ENCODE peak calls at places on chromosomes 5 and 9, in seven cellular contexts. One of them, this sample, is unnamed. For H3K4me1, the result is how much of the 10 kb centered on the place peaks cover.

GRCh38 chr9:98130576-98131228 is 11.7 kb upstream of the TRIM14 start:
- DNase-seq in Panc1: no peak
- DNase-seq in psoas muscle: no peak
- DNase-seq in endodermal cell: peak
- DNase-seq in right lobe of liver: no peak
- DNase-seq in astrocyte: no peak
- DNase-seq in foreskin keratinocyte: no peak
- DNase-seq in this sample: no peak

GRCh38 chr9:79255681-79256080 is 316.1 kb upstream of the TLE4 start:
- DNase-seq in psoas muscle: no peak
- DNase-seq in endodermal cell: no peak
- DNase-seq in Panc1: no peak
- DNase-seq in foreskin keratinocyte: no peak
- DNase-seq in astrocyte: peak
- DNase-seq in right lobe of liver: no peak
- DNase-seq in this sample: no peak

GRCh38 chr5:176541338-176542134 is 4.3 kb upstream of the RNF44 start:
- DNase-seq in astrocyte: no peak
- DNase-seq in Panc1: no peak
- DNase-seq in endodermal cell: peak
- DNase-seq in foreskin keratinocyte: peak
- DNase-seq in psoas muscle: peak
- DNase-seq in right lobe of liver: peak
- DNase-seq in this sample: peak

GRCh38 chr9:38074441-38074943 is 5.5 kb upstream of the SHB start:
- DNase-seq in psoas muscle: no peak
- DNase-seq in foreskin keratinocyte: no peak
- DNase-seq in endodermal cell: peak
- DNase-seq in right lobe of liver: no peak
- DNase-seq in astrocyte: peak
- DNase-seq in Panc1: no peak
- DNase-seq in this sample: no peak

GRCh38 chr9:131728961-131729360 is 10.9 kb downstream of the RAPGEF1 start:
- DNase-seq in psoas muscle: no peak
- DNase-seq in astrocyte: no peak
- DNase-seq in foreskin keratinocyte: no peak
- DNase-seq in right lobe of liver: no peak
- DNase-seq in endodermal cell: no peak
- DNase-seq in Panc1: no peak
- DNase-seq in this sample: peak

GRCh38 chr5:175288048-175288621 is 155.8 kb downstream of the DRD1 start:
- DNase-seq in right lobe of liver: no peak
- DNase-seq in psoas muscle: no peak
- DNase-seq in Panc1: no peak
- DNase-seq in endodermal cell: no peak
- DNase-seq in astrocyte: peak
- DNase-seq in foreskin keratinocyte: peak
- DNase-seq in this sample: no peak

GRCh38 chr5:93790401-93790800 is 49.0 kb upstream of the POU5F2 start:
- DNase-seq in psoas muscle: no peak
- DNase-seq in endodermal cell: no peak
- DNase-seq in right lobe of liver: no peak
- DNase-seq in foreskin keratinocyte: peak
- DNase-seq in Panc1: no peak
- DNase-seq in astrocyte: peak
- DNase-seq in this sample: no peak

GRCh38 chr9:27572918-27573698 is at the start of gene C9orf72:
- DNase-seq in psoas muscle: peak
- DNase-seq in foreskin keratinocyte: peak
- DNase-seq in endodermal cell: peak
- DNase-seq in astrocyte: peak
- DNase-seq in right lobe of liver: peak
- DNase-seq in Panc1: no peak
- DNase-seq in this sample: peak

GRCh38 chr9:95167998-95168397 is 149.5 kb downstream of the FANCC start:
- DNase-seq in right lobe of liver: no peak
- DNase-seq in foreskin keratinocyte: peak
- DNase-seq in endodermal cell: peak
- DNase-seq in astrocyte: peak
- DNase-seq in psoas muscle: no peak
- DNase-seq in Panc1: peak
- DNase-seq in this sample: peak

GRCh38 chr5:16809816-16810502 is 126.1 kb downstream of the MYO10 start:
- DNase-seq in astrocyte: peak
- DNase-seq in right lobe of liver: no peak
- DNase-seq in psoas muscle: no peak
- DNase-seq in Panc1: no peak
- DNase-seq in foreskin keratinocyte: no peak
- DNase-seq in endodermal cell: no peak
- DNase-seq in this sample: no peak

GRCh38 chr9:74379718-74380117 is 117.4 kb upstream of the RORB start:
- DNase-seq in astrocyte: peak
- DNase-seq in foreskin keratinocyte: peak
- DNase-seq in psoas muscle: no peak
- DNase-seq in endodermal cell: peak
- DNase-seq in Panc1: peak
- DNase-seq in right lobe of liver: peak
- DNase-seq in this sample: no peak

GRCh38 chr5:113218200-113218599 is 216.6 kb downstream of the TSSK1B start:
- DNase-seq in right lobe of liver: peak
- DNase-seq in foreskin keratinocyte: no peak
- DNase-seq in endodermal cell: peak
- DNase-seq in psoas muscle: no peak
- DNase-seq in astrocyte: no peak
- DNase-seq in Panc1: no peak
- DNase-seq in this sample: no peak

GRCh38 chr5:54217826-54218503 is 92.4 kb downstream of the ARL15 start:
- DNase-seq in astrocyte: peak
- DNase-seq in endodermal cell: peak
- DNase-seq in foreskin keratinocyte: peak
- DNase-seq in right lobe of liver: no peak
- DNase-seq in psoas muscle: no peak
- DNase-seq in Panc1: peak
- DNase-seq in this sample: no peak

GRCh38 chr5:109805472-109805871 is 115.7 kb downstream of the MAN2A1 start:
- DNase-seq in foreskin keratinocyte: no peak
- DNase-seq in Panc1: no peak
- DNase-seq in psoas muscle: no peak
- DNase-seq in right lobe of liver: no peak
- DNase-seq in astrocyte: no peak
- DNase-seq in endodermal cell: no peak
- DNase-seq in this sample: no peak

GRCh38 chr9:35675732-35676392 is 2.1 kb downstream of the CA9 start:
- DNase-seq in Panc1: no peak
- DNase-seq in psoas muscle: peak
- DNase-seq in right lobe of liver: no peak
- DNase-seq in endodermal cell: peak
- DNase-seq in foreskin keratinocyte: no peak
- DNase-seq in astrocyte: no peak
- DNase-seq in this sample: no peak

GRCh38 chr5:167573274-167574127 is 717.9 kb upstream of the WWC1 start:
- DNase-seq in foreskin keratinocyte: peak
- DNase-seq in psoas muscle: no peak
- DNase-seq in Panc1: no peak
- DNase-seq in right lobe of liver: no peak
- DNase-seq in astrocyte: peak
- DNase-seq in endodermal cell: peak
- DNase-seq in this sample: no peak
- H3K4me1 ChIP-seq in foreskin keratinocyte: under half
- H3K4me1 ChIP-seq in psoas muscle: under half
- H3K4me1 ChIP-seq in Panc1: under half
- H3K4me1 ChIP-seq in right lobe of liver: under half
- H3K4me1 ChIP-seq in astrocyte: under half
- H3K4me1 ChIP-seq in endodermal cell: under half
- H3K4me1 ChIP-seq in this sample: under half

DNA sequence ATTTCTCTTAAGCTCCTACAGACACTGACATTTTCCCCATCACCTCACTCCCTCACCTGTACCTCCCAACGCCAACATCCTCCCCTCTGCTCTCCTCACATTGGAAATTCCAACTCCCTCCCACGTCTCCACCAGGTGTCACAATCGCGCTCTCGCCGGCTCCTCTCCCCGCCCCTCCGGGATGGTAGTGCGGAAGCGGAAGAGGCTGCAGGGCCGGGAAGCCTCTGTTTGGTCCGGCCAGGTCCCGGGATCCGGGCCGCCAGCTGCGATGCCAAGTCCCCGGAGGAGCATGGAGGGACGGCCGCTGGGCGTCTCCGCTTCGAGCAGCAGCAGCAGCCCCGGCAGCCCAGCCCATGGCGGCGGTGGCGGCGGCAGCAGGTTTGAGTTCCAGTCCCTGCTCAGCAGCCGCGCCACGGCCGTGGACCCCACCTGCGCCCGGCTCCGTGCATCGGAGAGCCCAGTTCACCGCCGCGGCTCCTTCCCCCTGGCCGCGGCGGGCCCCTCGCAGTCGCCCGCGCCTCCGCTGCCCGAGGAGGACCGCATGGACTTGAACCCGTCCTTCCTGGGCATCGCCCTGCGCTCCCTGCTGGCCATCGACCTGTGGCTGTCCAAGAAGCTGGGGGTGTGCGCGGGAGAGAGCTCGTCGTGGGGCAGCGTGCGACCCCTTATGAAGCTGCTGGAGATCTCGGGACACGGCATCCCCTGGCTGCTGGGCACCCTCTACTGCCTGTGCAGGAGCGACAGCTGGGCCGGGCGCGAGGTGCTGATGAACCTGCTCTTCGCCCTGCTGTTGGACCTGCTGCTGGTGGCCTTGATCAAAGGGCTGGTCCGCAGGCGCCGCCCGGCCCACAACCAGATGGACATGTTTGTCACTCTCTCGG is at the start of gene PLPP6:
- DNase-seq in right lobe of liver: peak
- DNase-seq in psoas muscle: peak
- DNase-seq in endodermal cell: peak
- DNase-seq in Panc1: no peak
- DNase-seq in astrocyte: peak
- DNase-seq in foreskin keratinocyte: peak
- DNase-seq in this sample: peak
- H3K27ac ChIP-seq in right lobe of liver: peak
- H3K27ac ChIP-seq in psoas muscle: peak
- H3K27ac ChIP-seq in endodermal cell: no peak
- H3K27ac ChIP-seq in Panc1: no peak
- H3K27ac ChIP-seq in astrocyte: peak
- H3K27ac ChIP-seq in foreskin keratinocyte: no peak
- H3K27ac ChIP-seq in this sample: peak

GRCh38 chr9:105114956-105115728 is 129.3 kb upstream of the SLC44A1 start:
- DNase-seq in psoas muscle: peak
- DNase-seq in Panc1: no peak
- DNase-seq in foreskin keratinocyte: no peak
- DNase-seq in astrocyte: peak
- DNase-seq in endodermal cell: no peak
- DNase-seq in right lobe of liver: peak
- DNase-seq in this sample: no peak

GRCh38 chr9:105118646-105119045 is 125.8 kb upstream of the SLC44A1 start:
- DNase-seq in astrocyte: peak
- DNase-seq in foreskin keratinocyte: peak
- DNase-seq in right lobe of liver: no peak
- DNase-seq in Panc1: no peak
- DNase-seq in endodermal cell: no peak
- DNase-seq in psoas muscle: no peak
- DNase-seq in this sample: no peak

GRCh38 chr9:105116047-105116868 is 128.2 kb upstream of the SLC44A1 start:
- DNase-seq in Panc1: no peak
- DNase-seq in astrocyte: no peak
- DNase-seq in psoas muscle: peak
- DNase-seq in right lobe of liver: peak
- DNase-seq in foreskin keratinocyte: peak
- DNase-seq in endodermal cell: peak
- DNase-seq in this sample: no peak

GRCh38 chr9:105117111-105117682 is 127.3 kb upstream of the SLC44A1 start:
- DNase-seq in endodermal cell: peak
- DNase-seq in right lobe of liver: no peak
- DNase-seq in astrocyte: no peak
- DNase-seq in psoas muscle: no peak
- DNase-seq in Panc1: no peak
- DNase-seq in foreskin keratinocyte: no peak
- DNase-seq in this sample: no peak

DNA sequence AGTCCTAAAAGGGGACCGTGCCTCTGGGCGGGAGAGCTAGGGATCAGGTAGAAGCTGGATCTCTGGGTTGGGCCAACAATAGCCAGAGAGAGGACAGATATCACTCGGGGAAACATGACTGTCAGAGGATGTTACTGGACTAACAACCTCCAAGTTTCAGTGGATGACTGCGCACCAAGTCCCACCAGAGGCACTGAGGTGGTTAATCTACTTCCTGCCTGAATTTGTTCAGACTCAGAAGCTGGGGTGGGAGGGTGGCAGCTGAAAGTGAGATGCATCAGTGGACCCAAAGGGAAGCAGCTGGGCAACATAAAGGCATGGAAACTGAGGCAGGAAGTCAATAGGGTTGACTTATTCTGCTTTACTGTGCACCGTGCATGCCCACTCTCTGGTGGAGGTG is 130.1 kb upstream of the SLC44A1 start:
- DNase-seq in psoas muscle: no peak
- DNase-seq in foreskin keratinocyte: no peak
- DNase-seq in right lobe of liver: no peak
- DNase-seq in astrocyte: no peak
- DNase-seq in Panc1: no peak
- DNase-seq in endodermal cell: no peak
- DNase-seq in this sample: no peak
- H3K4me1 ChIP-seq in psoas muscle: under half
- H3K4me1 ChIP-seq in foreskin keratinocyte: under half
- H3K4me1 ChIP-seq in right lobe of liver: under half
- H3K4me1 ChIP-seq in astrocyte: under half
- H3K4me1 ChIP-seq in Panc1: under half
- H3K4me1 ChIP-seq in endodermal cell: under half
- H3K4me1 ChIP-seq in this sample: under half

GRCh38 chr9:1591310-1591709 is 423.8 kb upstream of the SMARCA2 start:
- DNase-seq in endodermal cell: no peak
- DNase-seq in astrocyte: no peak
- DNase-seq in foreskin keratinocyte: no peak
- DNase-seq in psoas muscle: no peak
- DNase-seq in Panc1: no peak
- DNase-seq in right lobe of liver: no peak
- DNase-seq in this sample: no peak
- H3K27ac ChIP-seq in endodermal cell: no peak
- H3K27ac ChIP-seq in astrocyte: no peak
- H3K27ac ChIP-seq in foreskin keratinocyte: no peak
- H3K27ac ChIP-seq in psoas muscle: no peak
- H3K27ac ChIP-seq in Panc1: no peak
- H3K27ac ChIP-seq in right lobe of liver: no peak
- H3K27ac ChIP-seq in this sample: no peak

GRCh38 chr5:158819840-158820620 is 279.7 kb downstream of the EBF1 start:
- DNase-seq in Panc1: no peak
- DNase-seq in psoas muscle: no peak
- DNase-seq in foreskin keratinocyte: peak
- DNase-seq in right lobe of liver: no peak
- DNase-seq in astrocyte: peak
- DNase-seq in endodermal cell: no peak
- DNase-seq in this sample: no peak

GRCh38 chr5:158821321-158821720 is 278.4 kb downstream of the EBF1 start:
- DNase-seq in psoas muscle: no peak
- DNase-seq in Panc1: no peak
- DNase-seq in endodermal cell: no peak
- DNase-seq in astrocyte: no peak
- DNase-seq in right lobe of liver: no peak
- DNase-seq in foreskin keratinocyte: no peak
- DNase-seq in this sample: no peak

GRCh38 chr5:158820891-158821290 is 278.8 kb downstream of the EBF1 start:
- DNase-seq in psoas muscle: no peak
- DNase-seq in foreskin keratinocyte: no peak
- DNase-seq in Panc1: no peak
- DNase-seq in right lobe of liver: no peak
- DNase-seq in astrocyte: no peak
- DNase-seq in endodermal cell: no peak
- DNase-seq in this sample: no peak

GRCh38 chr5:158822099-158822498 is 277.6 kb downstream of the EBF1 start:
- DNase-seq in endodermal cell: no peak
- DNase-seq in Panc1: no peak
- DNase-seq in foreskin keratinocyte: no peak
- DNase-seq in psoas muscle: no peak
- DNase-seq in right lobe of liver: no peak
- DNase-seq in astrocyte: no peak
- DNase-seq in this sample: no peak

GRCh38 chr5:158824167-158824882 is 275.4 kb downstream of the EBF1 start:
- DNase-seq in right lobe of liver: no peak
- DNase-seq in foreskin keratinocyte: no peak
- DNase-seq in psoas muscle: no peak
- DNase-seq in astrocyte: no peak
- DNase-seq in Panc1: no peak
- DNase-seq in endodermal cell: no peak
- DNase-seq in this sample: no peak
- H3K4me1 ChIP-seq in right lobe of liver: under half
- H3K4me1 ChIP-seq in foreskin keratinocyte: under half
- H3K4me1 ChIP-seq in psoas muscle: under half
- H3K4me1 ChIP-seq in astrocyte: under half
- H3K4me1 ChIP-seq in Panc1: under half
- H3K4me1 ChIP-seq in endodermal cell: under half
- H3K4me1 ChIP-seq in this sample: under half